ENCODE peak calls at places on chromosomes 2 and 18, in six cellular contexts. One of them, this sample, is unnamed.
A peak's percentile ranks its signal among the peaks of the same experiment; 100 is the strongest.

GRCh38 chr18:26190506-26190905 is 35.7 kb upstream of the TAF4B start:
- DNase-seq in HepG2: no peak
- DNase-seq in K562: no peak
- DNase-seq in A549: no peak
- DNase-seq in NB4: no peak
- DNase-seq in GM12878: peak; percentile 74
- DNase-seq in this sample: no peak

GRCh38 chr18:63433349-63433866 is 11.1 kb upstream of the VPS4B start:
- DNase-seq in HepG2: no peak
- DNase-seq in K562: no peak
- DNase-seq in A549: no peak
- DNase-seq in NB4: no peak
- DNase-seq in GM12878: no peak
- DNase-seq in this sample: no peak

GRCh38 chr2:18910843-18911242 is 321.5 kb upstream of the NT5C1B start:
- DNase-seq in HepG2: no peak
- DNase-seq in K562: no peak
- DNase-seq in A549: no peak
- DNase-seq in NB4: no peak
- DNase-seq in GM12878: no peak
- DNase-seq in this sample: no peak

GRCh38 chr2:229780856-229781773 is 66.8 kb upstream of the DNER start:
- DNase-seq in HepG2: peak; percentile 43
- DNase-seq in K562: peak; percentile 24
- DNase-seq in A549: peak; percentile 24
- DNase-seq in NB4: peak; percentile 58
- DNase-seq in GM12878: no peak
- DNase-seq in this sample: peak; percentile 76

GRCh38 chr2:62596061-62596658 is 90.2 kb upstream of the TMEM17 start:
- DNase-seq in HepG2: no peak
- DNase-seq in K562: no peak
- DNase-seq in A549: no peak
- DNase-seq in NB4: no peak
- DNase-seq in GM12878: no peak
- DNase-seq in this sample: peak; percentile 71

GRCh38 chr2:33598472-33599174 is 476 bp downstream of the FAM98A start:
- DNase-seq in HepG2: peak; percentile 45
- DNase-seq in K562: peak; percentile 61
- DNase-seq in A549: peak; percentile 40
- DNase-seq in NB4: peak; percentile 80
- DNase-seq in GM12878: peak; percentile 28
- DNase-seq in this sample: peak; percentile 61

GRCh38 chr2:172972005-172972619 is 103.5 kb upstream of the MAP3K20 start:
- DNase-seq in HepG2: peak; percentile 52
- DNase-seq in K562: peak; percentile 66
- DNase-seq in A549: peak; percentile 53
- DNase-seq in NB4: peak; percentile 65
- DNase-seq in GM12878: no peak
- DNase-seq in this sample: peak; percentile 54

GRCh38 chr2:9702604-9703084 is 71.8 kb upstream of the YWHAQ start:
- DNase-seq in HepG2: no peak
- DNase-seq in K562: no peak
- DNase-seq in A549: no peak
- DNase-seq in NB4: no peak
- DNase-seq in GM12878: no peak
- DNase-seq in this sample: no peak

GRCh38 chr2:50712569-50712968 is 319.4 kb downstream of the NRXN1 start:
- DNase-seq in HepG2: no peak
- DNase-seq in K562: no peak
- DNase-seq in A549: no peak
- DNase-seq in NB4: no peak
- DNase-seq in GM12878: no peak
- DNase-seq in this sample: no peak

GRCh38 chr2:108404784-108405397 is 27.1 kb downstream of the SULT1C4 start:
- DNase-seq in HepG2: no peak
- DNase-seq in K562: no peak
- DNase-seq in A549: no peak
- DNase-seq in NB4: no peak
- DNase-seq in GM12878: no peak
- DNase-seq in this sample: no peak

GRCh38 chr2:99971326-99971965 is 170.9 kb downstream of the AFF3 start:
- DNase-seq in HepG2: no peak
- DNase-seq in K562: no peak
- DNase-seq in A549: no peak
- DNase-seq in NB4: no peak
- DNase-seq in GM12878: no peak
- DNase-seq in this sample: no peak

GRCh38 chr2:12046641-12047040 is 300.2 kb downstream of the LPIN1 start:
- DNase-seq in HepG2: no peak
- DNase-seq in K562: no peak
- DNase-seq in A549: no peak
- DNase-seq in NB4: no peak
- DNase-seq in GM12878: no peak
- DNase-seq in this sample: no peak

DNA sequence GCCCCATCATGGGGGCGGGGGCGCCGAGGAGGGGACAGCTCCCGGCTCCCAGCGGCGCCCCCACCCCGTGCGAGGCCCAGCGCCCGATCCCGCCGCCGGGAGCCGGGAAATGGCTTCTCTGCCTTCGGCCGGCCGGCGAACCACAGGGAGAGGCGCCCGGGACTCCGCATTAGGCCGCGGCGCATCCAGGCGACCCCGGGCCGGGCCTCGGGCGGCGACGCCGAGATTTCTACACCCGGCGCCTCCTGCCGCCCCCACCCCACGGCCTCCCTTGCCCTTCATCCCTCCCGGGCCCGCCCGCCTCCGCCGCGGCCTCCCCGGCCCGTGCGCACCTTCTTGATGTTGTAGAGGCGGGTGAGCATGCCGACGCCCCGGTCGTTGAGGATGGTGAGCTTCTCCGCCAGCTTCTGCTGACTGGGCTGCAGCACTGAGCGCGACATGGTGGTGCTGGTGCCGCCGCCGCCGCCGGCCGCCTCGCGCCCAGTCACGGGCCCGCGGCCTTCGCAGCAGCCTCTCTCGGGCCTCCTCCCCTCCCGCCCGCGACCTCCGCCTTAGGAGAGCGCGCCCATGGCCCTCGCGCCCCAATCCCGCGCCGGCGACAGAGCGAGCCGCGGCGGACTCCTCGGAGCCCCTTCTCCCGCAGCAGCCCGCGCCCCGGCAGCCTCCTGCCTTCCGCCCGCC is 457 bp downstream of the NCKAP1 start:
- DNase-seq in HepG2: peak; percentile 27
- DNase-seq in K562: peak; percentile 67
- DNase-seq in A549: no peak
- DNase-seq in NB4: no peak
- DNase-seq in GM12878: no peak
- DNase-seq in this sample: no peak
- TF ChIP-seq POLR2A in HepG2: no peak
- TF ChIP-seq POLR2A in K562: peak; percentile 24
- TF ChIP-seq POLR2A in A549: peak; percentile 47
- TF ChIP-seq POLR2A in NB4: no peak
- TF ChIP-seq POLR2A in GM12878: peak; percentile 54
- TF ChIP-seq POLR2A in this sample: no peak

GRCh38 chr18:68241881-68242280 is 473.0 kb downstream of the TMX3 start:
- DNase-seq in HepG2: no peak
- DNase-seq in K562: no peak
- DNase-seq in A549: no peak
- DNase-seq in NB4: no peak
- DNase-seq in GM12878: no peak
- DNase-seq in this sample: no peak

DNA sequence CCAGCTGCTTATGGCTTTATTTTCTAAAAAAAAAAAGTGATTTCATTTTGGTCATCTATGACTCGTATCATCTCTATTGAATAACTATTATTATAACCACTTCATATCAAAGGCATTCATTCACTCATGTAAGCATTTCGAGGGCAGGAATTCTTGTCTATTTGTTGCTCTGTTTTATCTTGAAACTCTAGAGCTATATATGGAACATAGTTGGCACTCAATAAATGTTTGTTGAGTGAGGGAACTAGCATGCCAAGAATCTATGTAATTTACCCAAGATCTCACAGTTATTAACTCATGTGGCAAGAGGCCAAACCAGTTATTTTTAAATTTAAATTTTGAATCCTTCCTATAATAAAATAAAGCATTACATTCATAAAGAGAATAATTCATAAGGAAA is 470.1 kb downstream of the TMX3 start:
- DNase-seq in HepG2: no peak
- DNase-seq in K562: no peak
- DNase-seq in A549: no peak
- DNase-seq in NB4: no peak
- DNase-seq in GM12878: no peak
- DNase-seq in this sample: no peak
- TF ChIP-seq MAX in HepG2: no peak
- TF ChIP-seq MAX in K562: no peak
- TF ChIP-seq MAX in A549: no peak
- TF ChIP-seq MAX in NB4: no peak
- TF ChIP-seq MAX in GM12878: no peak
- TF ChIP-seq MAX in this sample: no peak

DNA sequence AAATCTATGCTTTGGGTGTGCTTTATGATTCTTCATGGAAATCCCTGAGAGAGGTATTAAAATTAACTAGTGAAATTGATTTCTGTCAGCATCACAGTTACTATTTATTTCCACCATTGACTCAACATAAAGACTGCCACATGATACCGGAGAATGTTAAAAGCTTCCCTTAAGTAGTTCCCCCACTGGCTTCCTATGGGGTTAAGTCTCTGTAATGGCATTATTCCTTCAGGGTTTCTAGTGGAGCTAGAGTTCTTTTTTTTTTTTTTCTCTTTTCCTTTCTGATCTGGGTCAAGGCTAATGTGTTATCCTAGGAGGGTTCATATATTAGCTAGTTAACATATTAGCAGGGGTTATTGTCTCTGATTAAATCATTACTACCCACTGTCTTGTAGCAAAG is 1919.1 kb upstream of the PIK3C3 start:
- DNase-seq in HepG2: no peak
- DNase-seq in K562: no peak
- DNase-seq in A549: no peak
- DNase-seq in NB4: no peak
- DNase-seq in GM12878: no peak
- DNase-seq in this sample: no peak
- TF ChIP-seq MYC in HepG2: no peak
- TF ChIP-seq MYC in K562: no peak
- TF ChIP-seq MYC in A549: no peak
- TF ChIP-seq MYC in NB4: no peak
- TF ChIP-seq MYC in GM12878: no peak
- TF ChIP-seq MYC in this sample: no peak

GRCh38 chr2:73986085-73986680 is 1.5 kb downstream of the TET3 start:
- DNase-seq in HepG2: no peak
- DNase-seq in K562: no peak
- DNase-seq in A549: no peak
- DNase-seq in NB4: no peak
- DNase-seq in GM12878: no peak
- DNase-seq in this sample: no peak
- TF ChIP-seq POLR2A in HepG2: no peak
- TF ChIP-seq POLR2A in K562: no peak
- TF ChIP-seq POLR2A in A549: no peak
- TF ChIP-seq POLR2A in NB4: no peak
- TF ChIP-seq POLR2A in GM12878: peak; percentile 55
- TF ChIP-seq POLR2A in this sample: no peak

DNA sequence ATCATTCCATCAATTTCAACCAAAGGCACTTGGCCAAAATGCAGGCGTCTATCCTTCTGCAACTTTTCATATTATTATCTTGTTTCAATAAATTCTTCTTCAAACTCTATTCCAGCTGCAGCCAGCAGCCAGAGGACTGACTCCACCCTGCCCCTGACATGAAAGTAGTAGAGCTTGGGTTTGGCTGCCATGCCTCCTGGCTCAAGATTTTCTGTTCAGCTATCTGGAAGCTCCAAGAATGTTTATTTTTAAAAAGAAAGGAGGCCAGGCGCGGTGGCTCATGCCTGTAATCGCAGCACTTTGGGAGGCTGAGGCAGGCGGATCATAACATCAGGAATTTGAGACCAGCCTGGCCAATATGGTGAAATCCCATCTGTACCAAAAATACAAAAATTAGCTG is 4.9 kb downstream of the DNAH7 start:
- DNase-seq in HepG2: no peak
- DNase-seq in K562: no peak
- DNase-seq in A549: no peak
- DNase-seq in NB4: no peak
- DNase-seq in GM12878: no peak
- DNase-seq in this sample: no peak
- TF ChIP-seq MAX in HepG2: no peak
- TF ChIP-seq MAX in K562: no peak
- TF ChIP-seq MAX in A549: no peak
- TF ChIP-seq MAX in NB4: no peak
- TF ChIP-seq MAX in GM12878: no peak
- TF ChIP-seq MAX in this sample: no peak

GRCh38 chr2:16506366-16506765 is 159.3 kb downstream of the CYRIA start:
- DNase-seq in HepG2: no peak
- DNase-seq in K562: peak; percentile 5
- DNase-seq in A549: no peak
- DNase-seq in NB4: no peak
- DNase-seq in GM12878: no peak
- DNase-seq in this sample: no peak

GRCh38 chr2:16511041-16511440 is 154.6 kb downstream of the CYRIA start:
- DNase-seq in HepG2: no peak
- DNase-seq in K562: no peak
- DNase-seq in A549: no peak
- DNase-seq in NB4: no peak
- DNase-seq in GM12878: no peak
- DNase-seq in this sample: no peak

GRCh38 chr2:16509042-16509441 is 156.6 kb downstream of the CYRIA start:
- DNase-seq in HepG2: no peak
- DNase-seq in K562: no peak
- DNase-seq in A549: no peak
- DNase-seq in NB4: no peak
- DNase-seq in GM12878: no peak
- DNase-seq in this sample: no peak

GRCh38 chr2:16507655-16508054 is 158.0 kb downstream of the CYRIA start:
- DNase-seq in HepG2: no peak
- DNase-seq in K562: no peak
- DNase-seq in A549: no peak
- DNase-seq in NB4: no peak
- DNase-seq in GM12878: no peak
- DNase-seq in this sample: no peak

GRCh38 chr2:16508061-16508851 is 157.4 kb downstream of the CYRIA start:
- DNase-seq in HepG2: peak; percentile 21
- DNase-seq in K562: peak; percentile 23
- DNase-seq in A549: peak; percentile 57
- DNase-seq in NB4: peak; percentile 56
- DNase-seq in GM12878: no peak
- DNase-seq in this sample: peak; percentile 39
- TF ChIP-seq MYC in HepG2: no peak
- TF ChIP-seq MYC in K562: no peak
- TF ChIP-seq MYC in A549: no peak
- TF ChIP-seq MYC in NB4: no peak
- TF ChIP-seq MYC in GM12878: no peak
- TF ChIP-seq MYC in this sample: no peak

GRCh38 chr18:59358611-59359575 is at the start of gene LMAN1:
- DNase-seq in HepG2: peak; percentile 85
- DNase-seq in K562: peak; percentile 92
- DNase-seq in A549: peak; percentile 81
- DNase-seq in NB4: peak; percentile 92
- DNase-seq in GM12878: peak; percentile 51
- DNase-seq in this sample: peak; percentile 93
- TF ChIP-seq POLR2A in HepG2: peak; percentile 89
- TF ChIP-seq POLR2A in K562: peak; percentile 89
- TF ChIP-seq POLR2A in A549: peak; percentile 78
- TF ChIP-seq POLR2A in NB4: peak; percentile 51
- TF ChIP-seq POLR2A in GM12878: peak; percentile 90
- TF ChIP-seq POLR2A in this sample: peak; percentile 79

This sample was measured in endothelial cell of umbilical vein.